ENCODE peak calls at places on chromosomes 11 and 22, in eight cellular contexts. W, R, H, Q, Y, K, M and O are unnamed samples.

GRCh38 chr11:31421840-31422239 is 52.2 kb downstream of the DNAJC24 start:
- DNase-seq in Y (no peak), H (no peak), K (no peak), M (no peak), W (no peak), Q (peak), R (no peak), O (no peak)

GRCh38 chr11:59615132-59615636 is 390 bp downstream of the OSBP start:
- DNase-seq in K (peak), M (peak), H (peak), Q (no peak), Y (peak), R (peak), W (peak), O (no peak)

GRCh38 chr22:21713428-21714058 is 22.1 kb downstream of the YPEL1 start:
- DNase-seq in Q (no peak), H (no peak), K (no peak), Y (no peak), W (no peak), M (no peak), R (no peak), O (no peak)

GRCh38 chr11:94111660-94112059 is 17.0 kb upstream of the PANX1 start:
- DNase-seq in W (no peak), K (no peak), M (no peak), R (no peak), Q (no peak), Y (no peak), H (no peak), O (no peak)

GRCh38 chr11:2554338-2555240 is 109.8 kb downstream of the KCNQ1 start:
- DNase-seq in R (no peak), H (no peak), M (no peak), K (no peak), Q (no peak), Y (no peak), W (no peak), O (no peak)

GRCh38 chr11:128738942-128739341 is 45.1 kb downstream of the FLI1 start:
- DNase-seq in H (no peak), Y (no peak), W (no peak), R (no peak), Q (no peak), M (no peak), K (no peak), O (no peak)

GRCh38 chr11:10861799-10862198 is 3.9 kb upstream of the ZBED5 start:
- DNase-seq in Q (no peak), W (no peak), M (no peak), H (no peak), Y (no peak), K (no peak), R (no peak), O (no peak)

GRCh38 chr11:104957280-104957679 is 11.1 kb downstream of the CASP4 start:
- DNase-seq in K (no peak), R (no peak), W (no peak), Y (no peak), Q (no peak), H (no peak), M (no peak), O (no peak)

GRCh38 chr11:17353228-17354021 is 1.8 kb downstream of the NCR3LG1 start:
- DNase-seq in Y (no peak), W (peak), R (peak), M (peak), K (peak), Q (peak), H (peak), O (peak)

GRCh38 chr22:48752451-48753380 is 1075.0 kb downstream of the BRD1 start:
- DNase-seq in Y (no peak), R (no peak), Q (no peak), K (no peak), H (peak), W (no peak), M (no peak), O (no peak)

GRCh38 chr22:17980638-17981051 is 43.7 kb downstream of the MICAL3 start:
- DNase-seq in Q (no peak), R (no peak), H (peak), M (no peak), K (peak), Y (no peak), W (no peak), O (no peak)

GRCh38 chr11:1323779-1324178 is 14.3 kb upstream of the TOLLIP start:
- DNase-seq in R (no peak), K (no peak), Y (no peak), W (no peak), Q (no peak), M (no peak), H (no peak), O (no peak)

GRCh38 chr11:104858882-104859735 is 39.2 kb downstream of the CASP12 start:
- DNase-seq in Q (no peak), Y (no peak), K (no peak), H (no peak), M (no peak), R (no peak), W (no peak), O (no peak)

GRCh38 chr22:35399114-35399677 is 744 bp upstream of the MCM5 start:
- DNase-seq in K (no peak), Q (no peak), H (no peak), W (no peak), M (no peak), Y (no peak), R (no peak), O (no peak)

GRCh38 chr22:20560716-20561115 is 53.3 kb downstream of the MED15 start:
- DNase-seq in K (no peak), M (no peak), R (no peak), Y (no peak), W (no peak), H (no peak), Q (no peak), O (no peak)

GRCh38 chr11:11937433-11937832 is 71.0 kb downstream of the DKK3 start:
- DNase-seq in Y (no peak), M (no peak), R (no peak), Q (no peak), H (no peak), K (no peak), W (no peak), O (no peak)

GRCh38 chr22:26169312-26170111 is at the start of gene SEZ6L:
- DNase-seq in W (peak), Y (no peak), H (no peak), K (no peak), R (no peak), M (no peak), Q (peak), O (peak)

GRCh38 chr11:116835042-116835772 is 2.2 kb downstream of the APOA1 start:
- DNase-seq in Y (no peak), K (no peak), M (no peak), R (no peak), Q (no peak), W (no peak), H (no peak), O (no peak)

GRCh38 chr11:19727246-19727645 is 14.6 kb downstream of the NAV2 start:
- DNase-seq in W (no peak), R (no peak), K (no peak), Y (no peak), H (no peak), Q (peak), M (peak), O (no peak)

GRCh38 chr11:90556612-90557011 is 333.8 kb upstream of the CHORDC1 start:
- DNase-seq in Y (no peak), Q (no peak), H (no peak), M (no peak), R (no peak), K (no peak), W (no peak), O (no peak)

GRCh38 chr11:36326524-36327419 is 30.7 kb downstream of the PRR5L start:
- DNase-seq in K (no peak), W (no peak), R (no peak), Q (no peak), Y (no peak), M (no peak), H (no peak), O (no peak)

GRCh38 chr11:13896990-13897353 is 65.6 kb upstream of the SPON1 start:
- DNase-seq in Y (no peak), M (no peak), Q (no peak), H (no peak), R (no peak), K (no peak), W (no peak), O (no peak)

GRCh38 chr11:36456136-36456535 is 53.9 kb downstream of the TRAF6 start:
- DNase-seq in Y (no peak), H (no peak), M (no peak), W (no peak), K (no peak), Q (no peak), R (no peak), O (no peak)

GRCh38 chr11:15104166-15104565 is 10.6 kb upstream of the INSC start:
- DNase-seq in Q (no peak), K (no peak), R (no peak), W (no peak), H (no peak), Y (no peak), M (no peak), O (no peak)

GRCh38 chr11:67558084-67558772 is 25.4 kb upstream of the GSTP1 start:
- DNase-seq in R (no peak), W (no peak), H (peak), M (peak), K (no peak), Y (peak), Q (no peak), O (no peak)

GRCh38 chr22:39396156-39396796 is 3.3 kb upstream of the TAB1 start:
- DNase-seq in Y (no peak), K (no peak), H (no peak), Q (no peak), W (no peak), M (peak), R (no peak), O (no peak)

GRCh38 chr22:22882033-22882717 is 5.4 kb upstream of the IGLL5 start:
- DNase-seq in H (no peak), R (no peak), M (no peak), W (no peak), K (no peak), Q (no peak), Y (no peak), O (no peak)

GRCh38 chr11:30860970-30861369 is 274.8 kb upstream of the MPPED2 start:
- DNase-seq in H (no peak), K (no peak), Y (no peak), W (no peak), R (no peak), M (no peak), Q (no peak), O (no peak)

GRCh38 chr11:117731689-117732290 is 65.2 kb downstream of the DSCAML1 start:
- DNase-seq in W (no peak), R (no peak), K (no peak), Y (no peak), M (no peak), Q (no peak), H (no peak), O (no peak)

GRCh38 chr11:124642628-124643027 is 20.0 kb downstream of the TBRG1 start:
- DNase-seq in W (no peak), K (no peak), Q (no peak), M (no peak), Y (no peak), R (no peak), H (no peak), O (no peak)

GRCh38 chr22:49997932-49998717 is 14.4 kb downstream of the IL17REL start:
- DNase-seq in H (no peak), K (no peak), M (no peak), Y (no peak), Q (no peak), W (no peak), R (no peak), O (no peak)

GRCh38 chr11:124946735-124947141 is 7.3 kb upstream of the CCDC15 start:
- DNase-seq in H (no peak), Y (no peak), Q (peak), M (no peak), W (peak), R (no peak), K (no peak), O (no peak)

GRCh38 chr22:41487037-41487963 is 18.4 kb downstream of the ACO2 start:
- DNase-seq in W (no peak), K (no peak), H (no peak), R (no peak), M (no peak), Q (no peak), Y (no peak), O (no peak)

GRCh38 chr11:95977534-95978174 is 53.7 kb upstream of the MTMR2 start:
- DNase-seq in H (no peak), K (no peak), Q (no peak), R (no peak), M (peak), Y (no peak), W (no peak), O (no peak)

GRCh38 chr11:72226701-72227100 is 2.1 kb downstream of the INPPL1 start:
- DNase-seq in W (no peak), Q (no peak), K (no peak), Y (no peak), H (peak), M (no peak), R (no peak), O (no peak)

GRCh38 chr11:65489061-65489705 is 9.7 kb upstream of the MALAT1 start:
- DNase-seq in R (no peak), W (no peak), M (peak), Q (no peak), K (no peak), Y (no peak), H (no peak), O (no peak)

GRCh38 chr11:26187639-26188038 is 144.3 kb upstream of the ANO3 start:
- DNase-seq in Y (no peak), R (no peak), K (no peak), M (peak), Q (no peak), W (no peak), H (no peak), O (no peak)

GRCh38 chr11:2901854-2902783 is 16.5 kb upstream of the CDKN1C start:
- DNase-seq in Y (peak), R (peak), K (peak), W (peak), Q (peak), M (peak), H (peak), O (peak)